ENCODE peak calls at places on chromosome 5, in seven cellular contexts. F is tibial nerve; N is prostate gland; I is CD8-positive, alpha-beta T cell; R is endodermal cell; Z is ascending aorta; Q is HFF-Myc. T is an unnamed sample.

GRCh38 chr5:179599973-179600372 is 23.5 kb downstream of the HNRNPH1 start:
- DNase-seq in Z (no peak), N (no peak), Q (no peak), I (no peak), F (no peak), R (no peak), T (no peak)

GRCh38 chr5:129836321-129836720 is 67.9 kb upstream of the CHSY3 start:
- DNase-seq in N (no peak), R (no peak), I (no peak), Q (no peak), Z (no peak), F (no peak), T (no peak)

GRCh38 chr5:162107591-162107990 is 40.0 kb downstream of the GABRG2 start:
- DNase-seq in N (no peak), R (no peak), Z (no peak), F (no peak), Q (no peak), I (no peak), T (no peak)

GRCh38 chr5:136356747-136357469 is 8.4 kb downstream of the TRPC7 start:
- DNase-seq in F (no peak), R (no peak), I (peak; percentile 18), Q (no peak), N (no peak), Z (no peak), T (no peak)

GRCh38 chr5:163339148-163339547 is 98.2 kb upstream of the CCNG1 start:
- DNase-seq in F (no peak), R (no peak), I (no peak), N (no peak), Z (no peak), Q (no peak), T (no peak)

GRCh38 chr5:54610197-54610898 is 92.8 kb downstream of the SNX18 start:
- DNase-seq in Z (no peak), F (no peak), R (no peak), Q (no peak), N (no peak), I (peak; percentile 29), T (no peak)

GRCh38 chr5:66498791-66499207 is 97.4 kb upstream of the MAST4 start:
- DNase-seq in N (no peak), F (no peak), I (no peak), R (peak; percentile 59), Q (peak; percentile 3), Z (no peak), T (no peak)

GRCh38 chr5:127643607-127644006 is 5.3 kb upstream of the CTXN3 start:
- DNase-seq in Z (no peak), N (no peak), Q (no peak), I (no peak), F (no peak), R (no peak), T (no peak)

GRCh38 chr5:135894271-135894670 is 1.4 kb downstream of the IL9 start:
- DNase-seq in R (no peak), Q (no peak), Z (no peak), I (no peak), F (no peak), N (no peak), T (no peak)

GRCh38 chr5:132821791-132822190 is 8.7 kb downstream of the SHROOM1 start:
- DNase-seq in N (no peak), Q (no peak), R (no peak), F (no peak), I (no peak), Z (no peak), T (no peak)

GRCh38 chr5:60685028-60685427 is 14.9 kb downstream of the DEPDC1B start:
- DNase-seq in N (no peak), R (no peak), Q (no peak), Z (no peak), I (no peak), F (no peak), T (no peak)

GRCh38 chr5:155004138-155004744 is 9.3 kb upstream of the KIF4B start:
- DNase-seq in R (peak; percentile 90), N (no peak), Q (no peak), Z (no peak), I (no peak), F (no peak), T (no peak)

GRCh38 chr5:147180751-147181150 is 54.1 kb upstream of the STK32A start:
- DNase-seq in R (no peak), I (no peak), Z (no peak), Q (no peak), N (no peak), F (no peak), T (no peak)

GRCh38 chr5:106545325-106545724 is 1125.4 kb downstream of the EFNA5 start:
- DNase-seq in F (no peak), Z (no peak), N (no peak), R (no peak), I (no peak), Q (no peak), T (no peak)

GRCh38 chr5:128085413-128085812 is 1.8 kb downstream of the SLC12A2 start:
- DNase-seq in F (no peak), I (no peak), N (no peak), Z (no peak), Q (no peak), R (no peak), T (no peak)

GRCh38 chr5:78920604-78921003 is 64.5 kb downstream of the ARSB start:
- DNase-seq in R (peak; percentile 76), N (no peak), I (no peak), Q (peak; percentile 6), Z (no peak), F (no peak), T (no peak)

GRCh38 chr5:50965621-50966362 is 299.4 kb downstream of the PARP8 start:
- DNase-seq in R (peak; percentile 69), Z (no peak), Q (no peak), I (no peak), F (no peak), N (no peak), T (no peak)

GRCh38 chr5:1404062-1404461 is 41.2 kb downstream of the SLC6A3 start:
- DNase-seq in R (no peak), I (no peak), N (no peak), F (no peak), Z (no peak), Q (no peak), T (no peak)

GRCh38 chr5:399296-400281 is 43.4 kb upstream of the EXOC3 start:
- DNase-seq in Z (peak; percentile 89), F (peak; percentile 79), Q (peak; percentile 88), I (no peak), N (peak; percentile 7), R (peak; percentile 82), T (peak; percentile 94)

GRCh38 chr5:151646334-151646733 is 40.4 kb downstream of the SPARC start:
- DNase-seq in N (no peak), Z (no peak), R (no peak), Q (no peak), I (no peak), F (no peak), T (no peak)

GRCh38 chr5:39461007-39461682 is 36.4 kb upstream of the DAB2 start:
- DNase-seq in Q (no peak), I (no peak), Z (no peak), R (no peak), N (no peak), F (no peak), T (no peak)

GRCh38 chr5:134763221-134763620 is 4.6 kb downstream of the DDX46 start:
- DNase-seq in I (no peak), Q (no peak), N (no peak), Z (no peak), R (no peak), F (no peak), T (no peak)

GRCh38 chr5:134758504-134759341 is at the start of gene DDX46:
- DNase-seq in Z (peak; percentile 95), I (peak; percentile 93), F (peak; percentile 83), N (peak; percentile 89), R (peak; percentile 98), Q (peak; percentile 75), T (peak; percentile 75)

GRCh38 chr5:134758176-134758503 is 439 bp upstream of the DDX46 start:
- DNase-seq in N (no peak), I (no peak), R (no peak), Q (no peak), Z (no peak), F (no peak), T (no peak)
- H3K4me3 ChIP-seq in N (peak overlapping the region; percentile 79), I (peak overlapping the region; percentile 88), R (peak overlapping the region; percentile 97), Q (peak overlapping the region; percentile 94), Z (peak overlapping the region; percentile 91), F (peak overlapping the region; percentile 57), T (peak overlapping the region; percentile 82)

DNA sequence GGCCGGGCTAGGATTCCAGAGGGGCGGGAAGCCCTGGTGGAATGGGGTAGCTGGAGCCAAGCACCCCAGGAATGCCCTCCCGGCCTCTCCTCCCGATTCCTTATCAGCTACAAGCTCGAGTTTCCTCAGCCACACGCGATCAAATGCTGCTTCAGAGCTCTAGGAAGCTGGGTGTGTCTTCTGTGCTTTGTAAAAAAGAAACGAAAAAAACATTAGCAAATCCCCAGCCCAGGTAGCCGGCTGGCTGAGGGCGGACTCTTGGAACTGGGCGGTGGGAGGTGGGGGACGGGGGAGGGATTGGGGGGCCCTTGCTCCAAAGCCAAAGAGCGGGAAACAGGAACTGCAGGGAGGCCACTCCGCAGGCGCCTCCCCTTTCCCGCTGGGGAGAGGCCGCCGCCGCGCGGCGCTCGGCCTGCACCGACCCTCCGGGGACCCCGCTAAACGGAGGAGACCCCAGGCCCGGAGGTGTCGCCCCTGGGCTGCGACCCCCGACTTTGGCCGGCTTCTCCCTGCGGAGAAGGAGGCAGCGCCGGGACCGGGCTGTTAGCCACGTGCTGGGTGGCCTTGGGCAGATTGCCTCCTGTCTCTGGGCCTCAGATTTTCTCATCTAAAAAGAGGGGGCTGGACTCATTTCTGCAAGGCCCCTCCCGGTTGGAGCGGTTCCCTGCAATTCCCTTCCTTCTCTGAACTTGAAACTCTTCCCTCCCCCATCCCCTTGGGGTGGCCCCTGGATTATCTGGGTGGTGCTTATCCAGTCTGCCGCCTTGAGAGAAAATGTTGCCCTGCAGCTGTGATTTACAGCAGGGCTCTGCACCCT is 40.9 kb upstream of the FABP6 start:
- DNase-seq in Z (peak; percentile 67), Q (peak; percentile 29), F (peak; percentile 29), R (peak; percentile 89), N (peak; percentile 6), I (no peak), T (no peak)
- H3K4me3 ChIP-seq in Z (peak overlapping the region; percentile 51), Q (peak overlapping the region; percentile 19), F (peak overlapping the region; percentile 45), R (no peak overlapping the region), N (peak overlapping the region; percentile 37), I (no peak overlapping the region), T (peak overlapping the region; percentile 44)

DNA sequence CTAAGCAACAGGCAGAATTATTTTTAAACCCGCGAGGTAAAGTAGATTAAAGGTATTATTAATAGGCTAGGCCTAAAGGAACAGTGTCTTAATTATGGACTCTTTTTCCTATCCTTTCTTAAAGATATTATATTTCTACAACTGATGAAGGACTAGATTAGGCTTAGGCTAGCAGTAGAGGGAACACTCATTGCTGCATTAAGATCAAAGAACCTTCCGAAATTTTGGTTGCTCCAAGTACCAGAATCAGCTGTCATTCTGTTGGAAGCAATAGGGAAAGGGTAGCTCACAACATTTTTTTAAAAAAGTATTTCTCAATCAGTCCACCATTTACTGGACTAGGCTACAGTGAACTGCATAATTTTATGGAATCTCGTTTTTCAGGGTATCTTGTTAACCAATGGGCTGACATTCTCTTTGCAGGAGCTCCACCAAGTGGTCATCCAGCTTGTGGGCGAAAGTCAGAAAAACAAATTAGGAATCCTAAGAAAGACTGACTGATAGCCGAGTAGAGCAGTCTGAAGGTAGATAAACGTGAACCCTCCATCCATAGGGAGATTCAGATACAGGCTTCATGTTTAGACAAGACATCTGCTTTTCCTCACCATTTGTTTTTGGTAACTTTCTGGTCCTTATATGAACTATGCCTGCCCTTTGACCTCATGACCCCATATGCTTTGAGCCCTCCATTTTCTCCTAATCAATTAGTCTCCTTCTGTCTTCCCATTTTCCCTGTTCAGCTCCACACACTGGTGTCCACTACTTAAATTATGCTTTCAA is 103.6 kb upstream of the CHD1 start:
- DNase-seq in F (peak; percentile 46), I (peak; percentile 30), N (peak; percentile 51), Q (peak; percentile 47), R (peak; percentile 84), Z (peak; percentile 76), T (peak; percentile 59)
- H3K4me3 ChIP-seq in F (no peak overlapping the region), I (peak overlapping the region; percentile 31), N (no peak overlapping the region), Q (no peak overlapping the region), R (no peak overlapping the region), Z (no peak overlapping the region), T (no peak overlapping the region)

GRCh38 chr5:140311011-140311467 is 8.1 kb upstream of the PFDN1 start:
- DNase-seq in R (no peak), N (no peak), F (no peak), I (no peak), Z (peak; percentile 47), Q (peak; percentile 65), T (peak; percentile 76)
- H3K4me3 ChIP-seq in R (peak overlapping the region; percentile 11), N (no peak overlapping the region), F (no peak overlapping the region), I (no peak overlapping the region), Z (no peak overlapping the region), Q (no peak overlapping the region), T (no peak overlapping the region)

T was measured in skeletal muscle cell.